ENCODE peak calls at places on chromosomes 12 and 14, in five cellular contexts. One of them, this sample, is unnamed. For H3K27me3, the result is how much of the 10 kb centered on the place peaks cover.

GRCh38 chr12:93518725-93519124 is 51.4 kb downstream of the MRPL42 start:
- DNase-seq in transverse colon: no peak
- DNase-seq in heart left ventricle: no peak
- DNase-seq in pancreas: no peak
- DNase-seq in IMR-90: peak
- DNase-seq in this sample: no peak

GRCh38 chr12:131121705-131122405 is 168.1 kb downstream of the ADGRD1 start:
- DNase-seq in transverse colon: no peak
- DNase-seq in heart left ventricle: peak
- DNase-seq in pancreas: no peak
- DNase-seq in IMR-90: no peak
- DNase-seq in this sample: no peak

GRCh38 chr14:21997300-21997699 is 323.7 kb upstream of the OR4E1 start:
- DNase-seq in transverse colon: no peak
- DNase-seq in heart left ventricle: no peak
- DNase-seq in pancreas: no peak
- DNase-seq in IMR-90: peak
- DNase-seq in this sample: no peak

GRCh38 chr14:89617471-89618291 is 200.6 kb upstream of the FOXN3 start:
- DNase-seq in transverse colon: peak
- DNase-seq in heart left ventricle: no peak
- DNase-seq in pancreas: peak
- DNase-seq in IMR-90: peak
- DNase-seq in this sample: peak

GRCh38 chr12:124097681-124098080 is 124.7 kb downstream of the ZNF664 start:
- DNase-seq in transverse colon: no peak
- DNase-seq in heart left ventricle: no peak
- DNase-seq in pancreas: no peak
- DNase-seq in IMR-90: no peak
- DNase-seq in this sample: no peak

GRCh38 chr14:23434488-23435219 is 806 bp downstream of the MYH7 start:
- DNase-seq in transverse colon: peak
- DNase-seq in heart left ventricle: peak
- DNase-seq in pancreas: peak
- DNase-seq in IMR-90: no peak
- DNase-seq in this sample: no peak

GRCh38 chr12:126926023-126926600 is 1340.9 kb upstream of the TMEM132C start:
- DNase-seq in transverse colon: no peak
- DNase-seq in heart left ventricle: no peak
- DNase-seq in pancreas: no peak
- DNase-seq in IMR-90: no peak
- DNase-seq in this sample: no peak

GRCh38 chr14:82224610-82225009 is 691.0 kb upstream of the SEL1L start:
- DNase-seq in transverse colon: no peak
- DNase-seq in heart left ventricle: no peak
- DNase-seq in pancreas: no peak
- DNase-seq in IMR-90: no peak
- DNase-seq in this sample: no peak

GRCh38 chr12:70120970-70121369 is 122.3 kb upstream of the CNOT2 start:
- DNase-seq in transverse colon: no peak
- DNase-seq in heart left ventricle: no peak
- DNase-seq in pancreas: no peak
- DNase-seq in IMR-90: no peak
- DNase-seq in this sample: no peak

GRCh38 chr14:104433401-104434213 is 146.0 kb upstream of the C14orf180 start:
- DNase-seq in transverse colon: no peak
- DNase-seq in heart left ventricle: no peak
- DNase-seq in pancreas: no peak
- DNase-seq in IMR-90: no peak
- DNase-seq in this sample: no peak

GRCh38 chr12:64256166-64256800 is 34.2 kb upstream of the KICS2 start:
- DNase-seq in transverse colon: no peak
- DNase-seq in heart left ventricle: no peak
- DNase-seq in pancreas: no peak
- DNase-seq in IMR-90: peak
- DNase-seq in this sample: no peak

GRCh38 chr14:61630399-61630798 is 64.9 kb upstream of the HIF1A start:
- DNase-seq in transverse colon: no peak
- DNase-seq in heart left ventricle: no peak
- DNase-seq in pancreas: no peak
- DNase-seq in IMR-90: no peak
- DNase-seq in this sample: no peak

GRCh38 chr12:2836576-2836975 is 1.7 kb upstream of the NRIP2 start:
- DNase-seq in transverse colon: no peak
- DNase-seq in heart left ventricle: no peak
- DNase-seq in pancreas: no peak
- DNase-seq in IMR-90: no peak
- DNase-seq in this sample: no peak

GRCh38 chr12:52193991-52194390 is 2.2 kb upstream of the KRT80 start:
- DNase-seq in transverse colon: no peak
- DNase-seq in heart left ventricle: no peak
- DNase-seq in pancreas: no peak
- DNase-seq in IMR-90: no peak
- DNase-seq in this sample: no peak

GRCh38 chr14:52551696-52552062 is 626 bp downstream of the TXNDC16 start:
- DNase-seq in transverse colon: no peak
- DNase-seq in heart left ventricle: no peak
- DNase-seq in pancreas: no peak
- DNase-seq in IMR-90: peak
- DNase-seq in this sample: no peak

GRCh38 chr12:17304503-17305347 is 698.8 kb upstream of the LMO3 start:
- DNase-seq in transverse colon: no peak
- DNase-seq in heart left ventricle: no peak
- DNase-seq in pancreas: no peak
- DNase-seq in IMR-90: no peak
- DNase-seq in this sample: no peak

GRCh38 chr14:72608391-72609204 is 285.3 kb downstream of the DPF3 start:
- DNase-seq in transverse colon: no peak
- DNase-seq in heart left ventricle: no peak
- DNase-seq in pancreas: no peak
- DNase-seq in IMR-90: peak
- DNase-seq in this sample: no peak

GRCh38 chr12:27573972-27574371 is 50.0 kb downstream of the PPFIBP1 start:
- DNase-seq in transverse colon: no peak
- DNase-seq in heart left ventricle: no peak
- DNase-seq in pancreas: no peak
- DNase-seq in IMR-90: peak
- DNase-seq in this sample: no peak

GRCh38 chr14:102593841-102594170 is 1.4 kb downstream of the RCOR1 start:
- DNase-seq in transverse colon: no peak
- DNase-seq in heart left ventricle: no peak
- DNase-seq in pancreas: no peak
- DNase-seq in IMR-90: no peak
- DNase-seq in this sample: no peak

GRCh38 chr12:10098762-10099161 is at the start of gene CLEC1A:
- DNase-seq in transverse colon: no peak
- DNase-seq in heart left ventricle: peak
- DNase-seq in pancreas: no peak
- DNase-seq in IMR-90: no peak
- DNase-seq in this sample: no peak

GRCh38 chr12:95336387-95337067 is 118.9 kb downstream of the VEZT start:
- DNase-seq in transverse colon: peak
- DNase-seq in heart left ventricle: peak
- DNase-seq in pancreas: peak
- DNase-seq in IMR-90: peak
- DNase-seq in this sample: peak

GRCh38 chr14:74414380-74414779 is 11.6 kb downstream of the SYNDIG1L start:
- DNase-seq in transverse colon: no peak
- DNase-seq in heart left ventricle: no peak
- DNase-seq in pancreas: no peak
- DNase-seq in IMR-90: no peak
- DNase-seq in this sample: no peak

DNA sequence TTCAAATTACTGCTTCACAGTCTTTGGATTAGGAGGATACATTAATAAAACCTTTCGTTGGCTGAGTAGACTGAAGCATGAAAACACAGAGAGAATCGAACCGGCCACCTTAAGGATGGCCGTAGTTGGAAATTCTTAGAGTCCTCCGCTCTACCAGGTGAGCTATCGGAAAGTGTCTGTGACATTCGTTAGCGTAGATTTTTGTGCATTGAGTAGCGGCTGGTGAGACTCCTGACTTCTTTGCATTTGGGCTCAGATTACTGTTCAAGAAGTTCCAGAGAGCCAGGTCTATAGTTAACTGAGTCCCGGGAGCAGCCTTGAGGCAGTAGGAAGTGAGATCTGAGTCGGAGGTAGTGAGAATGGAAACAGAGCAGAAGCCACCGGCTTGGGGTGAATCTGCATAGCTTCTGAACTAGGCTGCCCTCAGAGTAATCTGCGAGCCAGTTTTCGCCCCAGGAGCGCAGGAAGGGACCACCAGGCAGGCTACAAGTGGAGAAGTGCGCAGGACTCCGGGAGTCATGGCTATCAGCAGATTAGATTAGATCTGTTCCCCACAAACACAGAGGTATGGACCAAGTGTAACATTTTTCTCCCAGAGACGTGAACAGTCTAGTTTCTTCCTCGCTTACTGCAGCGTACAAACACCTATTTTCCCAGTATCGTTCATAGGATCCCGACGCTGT is 11.0 kb downstream of the OR6S1 start:
- DNase-seq in transverse colon: peak
- DNase-seq in heart left ventricle: no peak
- DNase-seq in pancreas: no peak
- DNase-seq in IMR-90: peak
- DNase-seq in this sample: no peak
- H3K27me3 ChIP-seq in transverse colon: under half
- H3K27me3 ChIP-seq in heart left ventricle: half or more
- H3K27me3 ChIP-seq in pancreas: under half
- H3K27me3 ChIP-seq in IMR-90: under half
- H3K27me3 ChIP-seq in this sample: under half

DNA sequence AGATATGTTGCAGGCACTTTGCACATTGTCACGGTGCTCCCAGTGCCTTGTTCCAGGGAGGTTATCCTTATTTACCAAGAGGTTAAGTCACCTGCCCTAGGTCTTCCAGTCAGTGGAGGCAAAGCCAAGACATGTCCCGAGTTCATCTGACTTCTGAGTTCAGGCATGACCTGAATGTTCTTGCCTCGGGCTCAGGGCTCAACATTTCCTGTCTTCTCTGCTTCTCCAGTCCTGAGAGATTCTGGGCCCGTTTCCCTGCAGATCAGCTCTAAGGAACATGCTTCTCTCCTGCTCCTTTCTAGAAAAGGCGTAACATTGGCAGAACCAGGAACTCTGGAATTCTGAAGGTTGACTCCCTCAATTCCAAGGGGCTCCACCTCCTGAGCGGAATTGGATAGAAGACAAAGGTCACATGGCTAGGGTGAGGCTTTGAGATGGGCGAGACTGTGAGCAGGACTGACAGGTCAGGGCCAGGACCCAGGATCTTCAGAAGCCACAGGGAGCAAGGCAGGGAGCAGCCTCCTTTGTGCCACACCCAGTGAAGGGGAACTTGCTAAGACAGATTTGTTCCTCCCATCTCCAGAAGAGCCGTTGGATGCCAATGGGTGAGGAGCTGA is 19.9 kb downstream of the BDKRB2 start:
- DNase-seq in transverse colon: peak
- DNase-seq in heart left ventricle: no peak
- DNase-seq in pancreas: no peak
- DNase-seq in IMR-90: no peak
- DNase-seq in this sample: peak
- H3K27me3 ChIP-seq in transverse colon: under half
- H3K27me3 ChIP-seq in heart left ventricle: under half
- H3K27me3 ChIP-seq in pancreas: under half
- H3K27me3 ChIP-seq in IMR-90: under half
- H3K27me3 ChIP-seq in this sample: under half

GRCh38 chr12:53984901-53985357 is at the start of gene HOXC10:
- DNase-seq in transverse colon: peak
- DNase-seq in heart left ventricle: peak
- DNase-seq in pancreas: peak
- DNase-seq in IMR-90: peak
- DNase-seq in this sample: peak

GRCh38 chr12:53985358-53985899 is 483 bp downstream of the HOXC10 start:
- DNase-seq in transverse colon: no peak
- DNase-seq in heart left ventricle: no peak
- DNase-seq in pancreas: no peak
- DNase-seq in IMR-90: no peak
- DNase-seq in this sample: no peak

GRCh38 chr12:53987748-53988147 is 2.8 kb downstream of the HOXC10 start:
- DNase-seq in transverse colon: no peak
- DNase-seq in heart left ventricle: no peak
- DNase-seq in pancreas: no peak
- DNase-seq in IMR-90: no peak
- DNase-seq in this sample: no peak

GRCh38 chr12:53985900-53986685 is 1.1 kb downstream of the HOXC10 start:
- DNase-seq in transverse colon: no peak
- DNase-seq in heart left ventricle: no peak
- DNase-seq in pancreas: no peak
- DNase-seq in IMR-90: no peak
- DNase-seq in this sample: no peak

DNA sequence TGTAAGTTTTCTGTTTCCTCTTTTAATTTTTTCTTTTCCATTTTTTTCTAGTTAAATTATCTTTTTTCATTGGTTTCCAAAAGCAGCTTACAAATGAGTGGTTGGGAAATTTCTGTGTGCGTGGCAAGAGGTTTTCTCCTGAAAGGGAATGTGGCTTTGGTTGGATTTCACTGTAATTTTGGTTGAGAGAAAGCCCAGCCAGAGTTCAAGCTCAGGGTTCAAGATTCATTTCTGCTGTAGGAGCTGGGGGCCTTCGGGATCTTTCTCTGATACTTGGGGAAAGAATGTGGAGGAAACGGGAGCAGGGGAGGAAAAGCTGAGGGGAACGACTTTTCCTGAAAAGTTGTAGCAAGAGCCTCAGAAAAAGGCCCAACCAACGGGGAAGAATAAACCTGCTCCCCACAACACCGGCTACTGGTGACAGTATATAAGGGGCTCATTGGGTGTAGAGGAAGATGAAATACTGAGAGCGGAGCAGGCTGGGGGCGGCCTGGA is 1.8 kb downstream of the HOXC10 start:
- DNase-seq in transverse colon: no peak
- DNase-seq in heart left ventricle: no peak
- DNase-seq in pancreas: no peak
- DNase-seq in IMR-90: no peak
- DNase-seq in this sample: no peak
- H3K27me3 ChIP-seq in transverse colon: half or more
- H3K27me3 ChIP-seq in heart left ventricle: half or more
- H3K27me3 ChIP-seq in pancreas: under half
- H3K27me3 ChIP-seq in IMR-90: half or more
- H3K27me3 ChIP-seq in this sample: under half

DNA sequence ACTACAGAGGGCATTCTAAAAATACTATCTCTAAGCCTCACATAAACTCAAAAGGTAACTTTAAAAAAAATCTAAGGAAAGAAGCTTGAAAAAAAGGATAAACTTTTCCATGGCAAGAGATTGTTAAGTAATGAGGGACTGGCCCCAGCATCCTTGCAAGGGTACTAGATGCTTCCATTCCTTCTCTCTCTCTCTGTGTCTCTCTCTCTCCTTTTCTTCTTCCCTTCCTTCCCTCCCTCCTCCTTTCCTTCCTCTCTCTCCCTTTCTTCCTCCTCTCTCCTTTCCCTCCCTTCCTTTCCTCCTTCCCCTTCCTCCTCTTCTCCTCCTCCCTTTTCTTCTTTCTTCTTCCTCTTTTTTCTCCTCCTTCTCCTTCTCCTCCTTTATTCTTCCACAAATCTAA is 23.8 kb downstream of the CNTN1 start:
- DNase-seq in transverse colon: no peak
- DNase-seq in heart left ventricle: no peak
- DNase-seq in pancreas: no peak
- DNase-seq in IMR-90: no peak
- DNase-seq in this sample: no peak
- H3K27me3 ChIP-seq in transverse colon: under half
- H3K27me3 ChIP-seq in heart left ventricle: under half
- H3K27me3 ChIP-seq in pancreas: under half
- H3K27me3 ChIP-seq in IMR-90: under half
- H3K27me3 ChIP-seq in this sample: under half

GRCh38 chr12:71685961-71686657 is at the start of gene TMEM19:
- DNase-seq in transverse colon: peak
- DNase-seq in heart left ventricle: peak
- DNase-seq in pancreas: peak
- DNase-seq in IMR-90: peak
- DNase-seq in this sample: peak
- H3K27me3 ChIP-seq in transverse colon: under half
- H3K27me3 ChIP-seq in heart left ventricle: under half
- H3K27me3 ChIP-seq in pancreas: under half
- H3K27me3 ChIP-seq in IMR-90: under half
- H3K27me3 ChIP-seq in this sample: under half